ENCODE peak calls at places on chromosomes 3 and 15, in six cellular contexts. C is stomach, B is hepatocyte, S is GM23248, P is psoas muscle, A is pancreas. U is an unnamed sample. For H3K36me3 and H3K9me3, the result is how much of the 10 kb centered on the place peaks cover.

GRCh38 chr15:56869573-56869972 is 48.9 kb upstream of the TCF12 start:
- DNase-seq in A (no peak), B (peak), P (peak), C (peak), S (peak), U (peak)

GRCh38 chr3:138187296-138188012 is at the start of gene ARMC8:
- DNase-seq in P (peak), S (peak), C (peak), B (peak), A (peak), U (peak)

GRCh38 chr3:60017631-60018030 is 967.8 kb upstream of the CFAP20DC start:
- DNase-seq in A (no peak), C (no peak), B (no peak), P (no peak), S (peak), U (peak)

GRCh38 chr3:28726840-28727239 is 378.2 kb upstream of the AZI2 start:
- DNase-seq in C (peak), S (peak), B (peak), P (peak), A (peak), U (no peak)

GRCh38 chr3:179410317-179410716 is 41.0 kb downstream of the GNB4 start:
- DNase-seq in C (no peak), B (no peak), A (no peak), S (peak), P (no peak), U (no peak)

GRCh38 chr3:113142476-113142875 is 68.9 kb upstream of the BOC start:
- DNase-seq in P (no peak), A (no peak), S (no peak), B (no peak), C (no peak), U (no peak)

GRCh38 chr3:190340071-190340470 is 17.8 kb upstream of the CLDN1 start:
- DNase-seq in P (no peak), A (no peak), S (no peak), C (no peak), B (no peak), U (no peak)

GRCh38 chr15:31296304-31297220 is 30.1 kb upstream of the KLF13 start:
- DNase-seq in S (no peak), P (no peak), B (peak), C (peak), A (peak), U (peak)

GRCh38 chr15:65939901-65940617 is 70.8 kb downstream of the RAB11A start:
- DNase-seq in C (peak), S (peak), B (no peak), P (no peak), A (no peak), U (peak)

GRCh38 chr15:32659340-32659831 is 17.9 kb downstream of the SCG5 start:
- DNase-seq in P (peak), A (no peak), B (no peak), C (no peak), S (peak), U (no peak)

GRCh38 chr3:53160660-53161344 is at the start of gene PRKCD:
- DNase-seq in A (peak), C (peak), P (peak), B (peak), S (peak), U (peak)

GRCh38 chr3:113063126-113063894 is 72.5 kb downstream of the GTPBP8 start:
- DNase-seq in B (no peak), C (no peak), P (no peak), A (no peak), S (peak), U (no peak)

GRCh38 chr3:126208618-126209256 is 28.4 kb upstream of the ALDH1L1 start:
- DNase-seq in S (peak), P (peak), A (peak), C (peak), B (peak), U (peak)

GRCh38 chr3:124791639-124792111 is 61.4 kb downstream of the UMPS start:
- DNase-seq in A (no peak), S (peak), P (peak), B (peak), C (no peak), U (no peak)

GRCh38 chr15:52078876-52079700 is 33.5 kb downstream of the BCL2L10 start:
- DNase-seq in P (peak), B (peak), A (peak), S (peak), C (peak), U (peak)

GRCh38 chr3:133674290-133674912 is 12.7 kb upstream of the TOPBP1 start:
- DNase-seq in P (no peak), S (peak), C (no peak), A (no peak), B (no peak), U (no peak)

GRCh38 chr3:12508316-12508715 is 24.0 kb downstream of the TSEN2 start:
- DNase-seq in C (no peak), P (peak), B (peak), A (no peak), S (peak), U (no peak)

GRCh38 chr3:192819001-192819569 is 91.7 kb upstream of the FGF12 start:
- DNase-seq in S (peak), P (no peak), B (peak), A (no peak), C (no peak), U (peak)

GRCh38 chr15:49423021-49423420 is at the start of gene FGF7:
- DNase-seq in C (no peak), B (peak), S (peak), A (no peak), P (peak), U (no peak)

GRCh38 chr3:23096041-23096440 is 107.1 kb upstream of the UBE2E2 start:
- DNase-seq in S (no peak), P (no peak), A (no peak), B (no peak), C (no peak), U (no peak)

GRCh38 chr3:41120461-41120860 is 78.8 kb upstream of the CTNNB1 start:
- DNase-seq in A (no peak), S (no peak), P (no peak), B (no peak), C (no peak), U (no peak)

GRCh38 chr15:35697549-35698299 is 151.8 kb upstream of the DPH6 start:
- DNase-seq in B (peak), A (no peak), P (no peak), S (peak), C (no peak), U (peak)

GRCh38 chr15:41968738-41969137 is 3.6 kb downstream of the EHD4 start:
- DNase-seq in P (no peak), C (no peak), B (no peak), A (no peak), S (peak), U (no peak)

GRCh38 chr3:129593595-129594339 is 12.7 kb downstream of the PLXND1 start:
- DNase-seq in C (no peak), A (no peak), P (peak), B (no peak), S (peak), U (peak)

GRCh38 chr3:73432021-73432722 is 192.6 kb downstream of the PDZRN3 start:
- DNase-seq in S (peak), P (no peak), A (no peak), B (peak), C (no peak), U (peak)

GRCh38 chr3:134331811-134332199 is 42.4 kb downstream of the AMOTL2 start:
- DNase-seq in B (no peak), C (no peak), A (no peak), S (no peak), P (no peak), U (no peak)

DNA sequence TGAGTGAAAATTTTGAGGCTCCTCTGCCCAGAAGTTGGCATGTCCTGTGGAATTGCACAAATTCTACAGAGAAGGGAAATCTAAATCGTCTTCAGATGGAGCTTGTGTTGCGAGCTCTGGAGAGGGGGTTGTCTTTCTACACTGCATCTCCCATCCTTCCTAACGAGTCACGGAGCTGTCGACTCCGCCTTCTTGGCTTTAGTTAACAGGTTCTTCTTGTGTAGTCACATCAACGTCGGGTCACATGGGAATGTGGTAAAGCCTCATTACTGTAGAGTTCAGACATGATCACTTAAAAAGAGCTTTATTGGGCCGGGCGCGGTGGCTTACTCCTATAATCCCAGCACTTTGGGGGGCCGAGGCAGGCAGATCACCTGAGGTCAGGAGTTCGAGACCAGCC is 60.0 kb downstream of the DNASE1L3 start:
- DNase-seq in B (no peak), A (no peak), C (no peak), S (peak), P (no peak), U (no peak)
- H3K36me3 ChIP-seq in B (under half), A (under half), C (half or more), S (half or more), P (under half), U (half or more)

GRCh38 chr3:44439499-44440295 is 37.8 kb downstream of the ZNF445 start:
- DNase-seq in P (peak), C (peak), B (peak), S (no peak), A (no peak), U (peak)
- H3K4me3 ChIP-seq in P (peak), C (peak), B (no peak), S (no peak), A (peak), U (no peak)

GRCh38 chr3:36678216-36679013 is 85.9 kb downstream of the DCLK3 start:
- DNase-seq in B (no peak), C (no peak), S (peak), P (no peak), A (no peak), U (no peak)
- H3K9me3 ChIP-seq in B (under half), C (under half), S (under half), P (under half), A (under half), U (under half)

GRCh38 chr15:73867956-73868355 is 5.4 kb upstream of the TBC1D21 start:
- DNase-seq in A (no peak), P (no peak), S (no peak), B (no peak), C (no peak), U (no peak)

GRCh38 chr15:73870700-73871408 is 2.5 kb upstream of the TBC1D21 start:
- DNase-seq in P (peak), A (no peak), C (peak), S (peak), B (peak), U (peak)

GRCh38 chr15:73866881-73867410 is 6.4 kb upstream of the TBC1D21 start:
- DNase-seq in B (no peak), C (no peak), P (no peak), A (no peak), S (no peak), U (peak)

GRCh38 chr15:73867426-73867825 is 5.9 kb upstream of the TBC1D21 start:
- DNase-seq in S (no peak), C (no peak), P (no peak), B (no peak), A (no peak), U (no peak)

DNA sequence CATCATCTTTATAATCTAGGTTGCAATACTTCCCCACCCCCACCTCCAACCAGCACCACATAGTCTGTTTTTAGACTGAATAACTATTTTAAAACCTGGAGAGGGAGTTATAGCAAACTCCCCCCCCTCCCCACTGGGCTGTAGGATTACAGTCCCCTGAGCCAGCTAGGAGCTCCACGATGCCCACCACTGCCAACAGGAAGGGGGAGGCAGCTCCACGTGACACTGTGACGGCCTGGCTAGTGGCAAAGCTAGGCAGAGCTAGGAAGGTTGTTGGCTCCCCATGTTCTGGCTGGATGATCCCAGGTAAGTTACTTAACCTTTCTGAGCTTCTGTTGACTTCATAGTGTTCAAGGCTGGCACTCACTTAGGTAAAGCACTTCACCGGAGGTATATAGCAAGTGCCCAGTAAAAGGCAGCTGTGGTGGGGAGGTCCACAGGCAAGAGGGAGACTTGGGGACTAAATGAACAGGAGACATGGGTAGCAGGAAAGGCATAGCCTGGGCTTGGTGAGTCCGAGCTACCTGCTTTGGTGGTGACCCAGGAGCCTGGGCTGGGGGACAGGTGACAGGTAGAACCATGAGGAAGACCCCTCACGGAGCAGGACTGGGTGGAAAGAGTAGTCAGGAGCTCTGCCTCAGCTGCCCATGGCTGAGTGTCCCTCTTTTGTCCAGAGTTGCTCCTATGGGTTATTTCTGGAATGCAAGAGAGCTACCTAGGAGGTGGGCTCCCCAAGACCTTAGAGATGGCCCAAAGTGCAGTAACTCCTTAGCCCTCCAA is 4.0 kb upstream of the TBC1D21 start:
- DNase-seq in S (no peak), A (no peak), P (no peak), C (no peak), B (no peak), U (no peak)
- H3K36me3 ChIP-seq in S (under half), A (under half), P (under half), C (under half), B (under half), U (under half)

GRCh38 chr15:74053941-74054529 is 28.3 kb downstream of the GOLGA6A start:
- DNase-seq in P (peak), S (peak), A (peak), C (peak), B (peak), U (peak)

GRCh38 chr15:74050127-74050526 is 32.2 kb downstream of the GOLGA6A start:
- DNase-seq in A (no peak), C (no peak), S (no peak), P (no peak), B (no peak), U (no peak)

GRCh38 chr15:74055804-74056203 is 26.5 kb downstream of the GOLGA6A start:
- DNase-seq in A (no peak), S (no peak), P (no peak), C (no peak), B (no peak), U (no peak)

GRCh38 chr15:74050835-74051234 is 31.5 kb downstream of the GOLGA6A start:
- DNase-seq in C (no peak), A (no peak), S (no peak), B (no peak), P (no peak), U (no peak)

GRCh38 chr15:74053497-74053896 is 28.9 kb downstream of the GOLGA6A start:
- DNase-seq in P (no peak), B (no peak), S (no peak), A (no peak), C (no peak), U (no peak)
- H3K4me3 ChIP-seq in P (no peak), B (no peak), S (peak), A (no peak), C (no peak), U (no peak)

GRCh38 chr3:9986230-9986725 is 363 bp downstream of the EMC3 start:
- DNase-seq in P (no peak), A (no peak), B (peak), C (no peak), S (no peak), U (no peak)
- H3K9me3 ChIP-seq in P (under half), A (under half), B (under half), C (under half), S (under half), U (under half)

GRCh38 chr15:64857421-64857820 is 15.7 kb downstream of the PLEKHO2 start:
- DNase-seq in B (no peak), S (peak), P (no peak), C (no peak), A (no peak), U (no peak)
- H3K36me3 ChIP-seq in B (under half), S (under half), P (under half), C (half or more), A (under half), U (under half)

GRCh38 chr3:21356402-21356801 is 394.6 kb downstream of the ZNF385D start:
- DNase-seq in S (peak), A (no peak), C (no peak), P (no peak), B (no peak), U (no peak)

GRCh38 chr3:21357241-21357640 is 393.8 kb downstream of the ZNF385D start:
- DNase-seq in A (no peak), S (peak), C (no peak), P (no peak), B (no peak), U (no peak)
- H3K4me3 ChIP-seq in A (no peak), S (no peak), C (no peak), P (no peak), B (no peak), U (no peak)